ENCODE peak calls at places on chromosomes 12 and 14, in ten cellular contexts. U, A, S, J, I, E, M, G, F and Y are unnamed samples. For H3K36me3, the result is how much of the 10 kb centered on the place peaks cover.

GRCh38 chr12:5798242-5799015 is 146.6 kb downstream of the ANO2 start:
- DNase-seq in A (no peak), S (no peak), F (no peak), I (no peak), J (no peak), G (no peak), M (no peak), U (no peak), E (no peak), Y (no peak)

GRCh38 chr12:124306686-124307555 is 12.0 kb downstream of the RFLNA start:
- DNase-seq in J (no peak), U (no peak), S (no peak), A (no peak), I (no peak), E (peak), G (no peak), F (no peak), M (no peak), Y (no peak)

GRCh38 chr14:68172664-68173063 is 353.1 kb downstream of the RAD51B start:
- DNase-seq in F (no peak), J (no peak), G (no peak), U (no peak), S (no peak), I (no peak), M (no peak), A (no peak), E (no peak), Y (no peak)

GRCh38 chr12:105967038-105967776 is 171.5 kb downstream of the NUAK1 start:
- DNase-seq in U (no peak), I (no peak), F (no peak), S (no peak), E (no peak), A (no peak), M (no peak), G (no peak), J (no peak), Y (no peak)

GRCh38 chr14:106691601-106692291 is 1165.4 kb downstream of the TMEM121 start:
- DNase-seq in S (peak), M (peak), U (no peak), E (peak), A (peak), F (peak), G (peak), J (peak), I (no peak), Y (peak)

GRCh38 chr14:94373708-94374107 is 14.7 kb downstream of the SERPINA1 start:
- DNase-seq in G (no peak), M (no peak), S (no peak), E (no peak), J (no peak), A (no peak), I (no peak), U (peak), F (no peak), Y (peak)

GRCh38 chr12:81888341-81888740 is 129.2 kb upstream of the PPFIA2 start:
- DNase-seq in S (no peak), E (no peak), M (no peak), G (no peak), I (no peak), U (no peak), F (peak), A (no peak), J (no peak), Y (no peak)

GRCh38 chr12:99810718-99811593 is 163.4 kb downstream of the GARIN6 start:
- DNase-seq in A (no peak), S (peak), M (no peak), E (no peak), J (no peak), I (no peak), U (peak), F (peak), G (no peak), Y (no peak)

GRCh38 chr12:13075114-13075471 is 28.4 kb downstream of the GSG1 start:
- DNase-seq in A (no peak), M (no peak), J (no peak), F (no peak), E (no peak), G (no peak), U (no peak), I (no peak), S (no peak), Y (no peak)

GRCh38 chr12:45065125-45065626 is 14.3 kb upstream of the DBX2 start:
- DNase-seq in I (no peak), F (no peak), G (no peak), J (no peak), A (no peak), E (no peak), M (no peak), S (no peak), U (no peak), Y (no peak)

GRCh38 chr12:116773276-116773731 is 35.2 kb downstream of the RNFT2 start:
- DNase-seq in A (no peak), M (no peak), G (no peak), J (peak), S (no peak), F (peak), E (no peak), U (peak), I (no peak), Y (peak)

GRCh38 chr12:131860472-131861260 is 32.5 kb downstream of the MMP17 start:
- DNase-seq in M (no peak), U (peak), A (no peak), E (peak), G (peak), I (no peak), J (peak), F (peak), S (no peak), Y (no peak)

GRCh38 chr14:90576981-90577660 is 180.3 kb downstream of the CALM1 start:
- DNase-seq in S (no peak), E (no peak), F (no peak), U (no peak), I (peak), J (peak), G (no peak), M (no peak), A (no peak), Y (peak)
- H3K36me3 ChIP-seq in S (half or more), E (under half), F (under half), U (under half), I (under half), J (half or more), G (under half), M (under half), A (under half), Y (under half)

DNA sequence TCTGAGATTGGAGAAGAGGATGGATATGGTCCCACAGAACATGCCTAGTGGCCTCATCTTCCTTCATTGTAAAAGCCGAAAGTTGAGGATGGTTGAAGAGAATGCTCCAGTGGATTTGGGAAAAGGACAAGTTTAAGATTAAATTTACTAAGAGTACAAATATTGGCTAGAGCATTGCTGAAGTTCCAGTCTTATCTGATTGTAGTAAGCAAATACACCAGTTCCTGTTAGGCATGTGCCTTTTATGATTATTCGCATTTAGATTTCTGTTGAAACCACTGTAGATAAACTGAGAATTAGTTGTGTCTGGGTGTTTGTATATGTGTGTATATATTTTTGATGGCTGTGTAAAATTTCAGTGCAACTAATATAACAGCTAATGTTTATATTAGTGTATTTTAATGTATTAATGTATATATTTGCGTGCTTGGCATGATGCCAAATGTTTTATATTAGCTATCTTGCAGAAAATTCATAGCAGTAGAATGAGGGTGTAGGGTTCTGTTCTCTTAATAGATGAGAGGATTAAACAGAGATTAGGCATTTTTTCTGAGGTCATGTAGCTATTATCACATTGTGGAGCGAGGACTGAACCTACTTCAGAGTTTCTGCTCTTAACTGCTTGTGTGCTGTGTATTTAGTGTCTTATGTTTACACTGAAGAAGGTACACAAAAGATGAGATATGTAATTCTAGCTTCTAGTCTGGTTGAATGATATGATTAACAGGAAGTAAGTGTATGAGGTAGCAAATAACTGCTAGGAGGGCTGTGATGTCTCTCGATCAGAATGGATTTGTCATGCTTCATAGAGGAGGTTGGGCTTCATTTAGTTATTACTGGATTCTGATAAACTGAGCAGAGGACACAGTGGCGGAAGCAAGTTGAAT is 21.2 kb downstream of the FKBP3 start:
- DNase-seq in E (no peak), J (no peak), U (no peak), M (no peak), G (no peak), S (no peak), I (no peak), A (no peak), F (no peak), Y (no peak)
- H3K36me3 ChIP-seq in E (under half), J (half or more), U (half or more), M (under half), G (under half), S (half or more), I (half or more), A (under half), F (half or more), Y (under half)

DNA sequence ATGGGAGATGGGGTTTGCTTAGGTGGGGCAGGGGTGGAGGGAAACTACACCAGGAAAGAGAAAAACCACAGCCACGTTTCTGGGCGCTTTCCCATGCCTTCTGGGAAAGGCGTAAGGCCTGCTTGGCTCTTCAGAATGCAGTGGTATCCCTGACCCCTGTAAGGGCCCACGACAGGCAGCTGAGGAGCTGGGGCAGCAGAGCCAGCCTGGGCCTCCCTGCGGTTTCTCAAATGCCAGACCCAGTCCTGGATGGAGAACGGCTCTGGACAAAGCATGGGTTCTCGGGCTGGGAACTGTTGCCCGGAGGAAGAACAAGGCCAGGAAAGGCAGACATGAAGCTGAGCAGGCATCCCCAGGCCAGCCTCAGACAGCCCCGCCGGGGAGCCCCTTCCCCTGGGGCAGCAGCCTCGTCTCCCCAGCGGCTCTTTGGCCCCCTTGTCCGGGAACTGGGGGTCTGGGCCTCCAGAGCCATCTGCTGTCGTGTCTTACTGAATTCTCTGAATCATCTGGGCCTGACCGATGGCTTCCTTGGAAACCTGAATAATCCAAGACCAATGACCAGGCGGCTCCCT is 64.1 kb upstream of the RIN3 start:
- DNase-seq in E (no peak), A (no peak), F (no peak), I (peak), G (no peak), M (no peak), J (peak), S (no peak), U (no peak), Y (no peak)
- H3K36me3 ChIP-seq in E (under half), A (under half), F (under half), I (under half), G (under half), M (under half), J (under half), S (under half), U (under half), Y (under half)

DNA sequence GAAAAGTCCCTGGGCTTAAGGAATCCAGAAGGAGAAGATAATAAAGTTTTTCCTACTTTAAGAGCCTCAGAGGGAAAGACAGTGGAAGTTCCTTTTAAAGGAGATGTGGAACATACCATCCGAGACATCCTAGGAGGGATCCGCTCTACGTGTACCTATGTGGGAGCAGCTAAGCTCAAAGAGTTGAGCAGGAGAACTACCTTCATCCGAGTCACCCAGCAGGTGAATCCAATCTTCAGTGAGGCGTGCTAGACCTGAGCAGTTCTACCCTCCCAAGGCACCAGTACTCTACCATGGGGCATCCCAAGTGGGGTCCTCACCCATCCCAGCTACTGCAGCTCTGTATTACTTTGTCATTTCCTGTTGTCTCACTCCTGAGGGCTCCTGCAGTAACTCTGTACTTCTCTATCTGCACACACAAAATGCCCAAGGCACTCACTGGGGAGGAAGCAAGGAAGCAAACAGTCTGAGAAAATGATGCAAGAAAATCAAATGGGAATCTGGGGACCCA is 3.8 kb downstream of the TINF2 start:
- DNase-seq in U (no peak), S (no peak), J (peak), E (no peak), F (no peak), A (no peak), G (no peak), M (no peak), I (peak), Y (no peak)
- H3K36me3 ChIP-seq in U (under half), S (half or more), J (half or more), E (under half), F (under half), A (under half), G (under half), M (half or more), I (half or more), Y (under half)